ENCODE peak calls at places on chromosomes 6 and 20, in four cellular contexts. R is K562, H is GM12878, L is HepG2. Y is an unnamed sample.
A peak's percentile ranks its signal among the peaks of the same experiment; 100 is the strongest.

GRCh38 chr6:108825326-108825725 is 22.9 kb upstream of the ARMC2 start:
- DNase-seq in R (no peak), H (no peak), L (no peak), Y (no peak)

GRCh38 chr6:145895802-145896201 is 68.4 kb downstream of the SHPRH start:
- DNase-seq in L (no peak), R (peak; percentile 30), H (no peak), Y (no peak)

GRCh38 chr6:146028250-146028789 is 542 bp upstream of the GRM1 start:
- DNase-seq in H (no peak), L (peak; percentile 36), R (peak; percentile 77), Y (peak; percentile 89)

GRCh38 chr6:64932486-64932885 is 774.5 kb downstream of the EYS start:
- DNase-seq in R (no peak), L (no peak), H (no peak), Y (no peak)

GRCh38 chr6:8029243-8029870 is 34.8 kb downstream of the BLOC1S5 start:
- DNase-seq in R (no peak), H (no peak), L (no peak), Y (no peak)

GRCh38 chr6:108735310-108735990 is 112.8 kb upstream of the ARMC2 start:
- DNase-seq in H (no peak), R (no peak), L (no peak), Y (no peak)

GRCh38 chr6:96522469-96523009 is 933 bp downstream of the UFL1 start:
- DNase-seq in L (peak; percentile 22), H (no peak), R (no peak), Y (no peak)

GRCh38 chr6:87705070-87705691 is 3.1 kb upstream of the AKIRIN2 start:
- DNase-seq in R (no peak), L (peak; percentile 76), H (peak; percentile 83), Y (no peak)

GRCh38 chr20:32797160-32797468 is 22.6 kb upstream of the MAPRE1 start:
- DNase-seq in H (no peak), L (no peak), R (no peak), Y (no peak)

GRCh38 chr6:155791186-155791585 is 335.5 kb upstream of the NOX3 start:
- DNase-seq in L (no peak), H (no peak), R (no peak), Y (no peak)

GRCh38 chr6:55632953-55633352 is 54.0 kb upstream of the HMGCLL1 start:
- DNase-seq in R (no peak), H (no peak), L (no peak), Y (no peak)

GRCh38 chr6:71190809-71191208 is 97.8 kb upstream of the OGFRL1 start:
- DNase-seq in L (peak; percentile 11), H (no peak), R (no peak), Y (no peak)
- TF ChIP-seq TCF7 in L (no peak), H (no peak), R (no peak), Y (no peak)

GRCh38 chr6:130303436-130303835 is 62.4 kb upstream of the TMEM200A start:
- DNase-seq in L (no peak), H (no peak), R (no peak), Y (no peak)

GRCh38 chr6:130309028-130309427 is 56.8 kb upstream of the TMEM200A start:
- DNase-seq in H (no peak), L (no peak), R (no peak), Y (no peak)

GRCh38 chr6:130313206-130313605 is 52.6 kb upstream of the TMEM200A start:
- DNase-seq in H (no peak), R (no peak), L (no peak), Y (no peak)

GRCh38 chr6:130306377-130306776 is 59.4 kb upstream of the TMEM200A start:
- DNase-seq in R (no peak), H (no peak), L (no peak), Y (no peak)

DNA sequence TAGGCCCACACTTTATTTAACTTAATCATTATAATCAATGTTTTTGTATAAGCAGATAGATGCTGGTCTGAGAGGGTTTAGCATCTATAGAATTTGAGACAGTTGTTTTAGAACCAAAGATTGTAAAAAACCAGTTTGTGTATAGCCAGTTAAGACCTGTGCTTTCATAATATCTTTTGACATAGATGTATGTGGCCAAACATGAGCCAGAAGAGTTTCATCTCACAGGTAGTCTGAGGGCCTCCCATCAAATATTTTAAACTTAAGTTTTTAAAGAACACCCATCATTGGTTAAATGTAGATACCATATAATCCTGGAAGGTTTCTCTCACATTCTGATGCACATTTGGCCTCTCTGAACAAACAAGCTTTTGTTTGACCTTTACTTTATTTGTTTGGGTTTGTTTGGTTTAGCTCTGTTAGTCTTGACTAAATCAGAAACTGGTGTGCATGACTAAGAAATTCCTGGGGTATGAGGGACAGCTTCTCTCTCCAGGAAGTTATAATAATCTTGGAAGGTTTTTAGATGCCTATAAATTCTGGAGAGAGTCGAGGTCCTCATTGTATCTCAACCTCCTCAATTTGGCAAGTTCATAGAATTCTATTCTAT is 58.0 kb upstream of the TMEM200A start:
- DNase-seq in L (peak; percentile 61), H (no peak), R (no peak), Y (no peak)
- TF ChIP-seq TCF7 in L (no peak), H (no peak), R (no peak), Y (no peak)

DNA sequence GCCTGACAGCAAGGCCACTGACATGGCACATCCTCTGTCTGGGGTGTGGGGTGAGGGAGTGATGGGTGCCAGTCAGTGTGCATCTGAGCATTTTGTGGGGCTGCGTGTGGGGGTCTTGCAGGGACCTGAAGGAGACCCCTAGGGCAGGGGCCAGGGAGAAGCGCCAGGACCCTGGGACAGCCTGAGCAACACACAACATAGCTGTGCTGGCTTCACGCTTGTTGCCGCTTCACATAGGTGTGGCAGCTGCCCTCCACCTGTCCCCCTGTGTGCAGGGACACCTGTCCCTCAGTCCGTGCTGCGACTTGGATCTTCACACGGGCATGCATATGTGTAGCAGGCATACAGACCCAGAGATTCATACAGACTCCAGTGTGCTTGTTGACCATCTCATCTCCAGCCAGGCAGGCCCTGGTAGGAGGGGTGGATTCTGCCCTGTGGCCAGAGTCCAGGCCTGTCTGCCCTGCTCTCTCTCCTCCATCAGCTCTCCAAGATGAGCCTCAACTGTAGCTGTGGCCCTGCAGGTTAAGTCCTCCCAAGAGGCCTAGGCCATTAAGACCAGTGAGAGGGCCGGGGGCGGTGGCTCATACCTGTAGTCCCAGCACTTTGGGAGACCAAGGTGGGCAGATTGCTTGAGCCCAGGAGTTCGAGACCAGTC is 3.2 kb upstream of the NPBWR2 start:
- DNase-seq in H (no peak), R (no peak), L (no peak), Y (peak; percentile 5)
- TF ChIP-seq TCF7 in H (no peak), R (no peak), L (no peak), Y (no peak)

GRCh38 chr20:53738945-53739798 is 145.5 kb upstream of the ZNF217 start:
- DNase-seq in R (peak; percentile 74), L (no peak), H (no peak), Y (no peak)

GRCh38 chr20:53737404-53738038 is 143.9 kb upstream of the ZNF217 start:
- DNase-seq in H (no peak), L (no peak), R (no peak), Y (no peak)

GRCh38 chr20:53736757-53737403 is 143.2 kb upstream of the ZNF217 start:
- DNase-seq in L (no peak), R (no peak), H (peak; percentile 79), Y (no peak)

GRCh38 chr20:53739799-53740785 is 146.5 kb upstream of the ZNF217 start:
- DNase-seq in L (no peak), H (no peak), R (no peak), Y (no peak)

GRCh38 chr20:53738039-53738944 is 144.7 kb upstream of the ZNF217 start:
- DNase-seq in H (no peak), L (peak; percentile 88), R (peak; percentile 46), Y (peak; percentile 64)
- TF ChIP-seq TCF7 in H (no peak), L (no peak), R (no peak), Y (no peak)

GRCh38 chr20:42752620-42753019 is 437.1 kb downstream of the PTPRT start:
- DNase-seq in L (no peak), R (no peak), H (no peak), Y (no peak)

GRCh38 chr20:42744756-42745465 is 444.8 kb downstream of the PTPRT start:
- DNase-seq in R (no peak), L (no peak), H (no peak), Y (no peak)

GRCh38 chr20:42742926-42743325 is 446.8 kb downstream of the PTPRT start:
- DNase-seq in H (no peak), R (no peak), L (no peak), Y (no peak)

GRCh38 chr20:42749548-42749947 is 440.2 kb downstream of the PTPRT start:
- DNase-seq in H (no peak), L (no peak), R (no peak), Y (no peak)

GRCh38 chr20:42747765-42748411 is 441.8 kb downstream of the PTPRT start:
- DNase-seq in R (no peak), L (no peak), H (no peak), Y (no peak)
- TF ChIP-seq TCF7 in R (no peak), L (no peak), H (no peak), Y (no peak)

GRCh38 chr6:119147101-119148053 is 68.9 kb upstream of the FAM184A start:
- DNase-seq in H (peak; percentile 60), L (peak; percentile 92), R (peak; percentile 89), Y (no peak)
- TF ChIP-seq TCF7 in H (no peak), L (no peak), R (no peak), Y (no peak)